ENCODE peak calls at places on chromosome 22, in four cellular contexts. One of them, this sample, is unnamed. For H3K36me3, the result is how much of the 10 kb centered on the place peaks cover.

GRCh38 chr22:32378703-32379272 is 21.1 kb downstream of the RFPL3 start:
- DNase-seq in kidney: no peak
- DNase-seq in heart left ventricle: no peak
- DNase-seq in CD8-positive, alpha-beta memory T cell: no peak
- DNase-seq in this sample: peak

GRCh38 chr22:50269573-50270301 is 443 bp downstream of the MAPK11 start:
- DNase-seq in heart left ventricle: peak
- DNase-seq in CD8-positive, alpha-beta memory T cell: no peak
- DNase-seq in kidney: no peak
- DNase-seq in this sample: no peak

GRCh38 chr22:34688825-34689224 is 377.1 kb upstream of the ISX start:
- DNase-seq in kidney: no peak
- DNase-seq in CD8-positive, alpha-beta memory T cell: no peak
- DNase-seq in heart left ventricle: no peak
- DNase-seq in this sample: no peak

GRCh38 chr22:18144105-18144504 is 5.9 kb upstream of the USP18 start:
- DNase-seq in kidney: no peak
- DNase-seq in CD8-positive, alpha-beta memory T cell: no peak
- DNase-seq in heart left ventricle: no peak
- DNase-seq in this sample: no peak

GRCh38 chr22:42688241-42688913 is 32.3 kb downstream of the A4GALT start:
- DNase-seq in kidney: peak
- DNase-seq in heart left ventricle: peak
- DNase-seq in CD8-positive, alpha-beta memory T cell: no peak
- DNase-seq in this sample: peak

GRCh38 chr22:33007485-33007884 is 50.7 kb downstream of the SYN3 start:
- DNase-seq in CD8-positive, alpha-beta memory T cell: no peak
- DNase-seq in heart left ventricle: no peak
- DNase-seq in kidney: no peak
- DNase-seq in this sample: no peak

GRCh38 chr22:32050678-32051515 is 7.8 kb downstream of the SLC5A1 start:
- DNase-seq in CD8-positive, alpha-beta memory T cell: peak
- DNase-seq in kidney: peak
- DNase-seq in heart left ventricle: no peak
- DNase-seq in this sample: no peak

GRCh38 chr22:22110548-22111266 is 128.1 kb upstream of the TOP3B start:
- DNase-seq in heart left ventricle: no peak
- DNase-seq in CD8-positive, alpha-beta memory T cell: no peak
- DNase-seq in kidney: peak
- DNase-seq in this sample: peak

GRCh38 chr22:30943368-30943767 is 25.2 kb downstream of the MORC2 start:
- DNase-seq in kidney: no peak
- DNase-seq in CD8-positive, alpha-beta memory T cell: peak
- DNase-seq in heart left ventricle: no peak
- DNase-seq in this sample: no peak

GRCh38 chr22:46618667-46619066 is 1.5 kb upstream of the GRAMD4 start:
- DNase-seq in heart left ventricle: peak
- DNase-seq in kidney: no peak
- DNase-seq in CD8-positive, alpha-beta memory T cell: no peak
- DNase-seq in this sample: no peak
- H3K4me3 ChIP-seq in heart left ventricle: no peak
- H3K4me3 ChIP-seq in kidney: no peak
- H3K4me3 ChIP-seq in CD8-positive, alpha-beta memory T cell: no peak
- H3K4me3 ChIP-seq in this sample: no peak

GRCh38 chr22:38741576-38741975 is 14.2 kb downstream of the SUN2 start:
- DNase-seq in heart left ventricle: no peak
- DNase-seq in kidney: no peak
- DNase-seq in CD8-positive, alpha-beta memory T cell: no peak
- DNase-seq in this sample: no peak

GRCh38 chr22:38740754-38741153 is 15.0 kb downstream of the SUN2 start:
- DNase-seq in kidney: no peak
- DNase-seq in CD8-positive, alpha-beta memory T cell: no peak
- DNase-seq in heart left ventricle: no peak
- DNase-seq in this sample: no peak

GRCh38 chr22:38741166-38741565 is 14.6 kb downstream of the SUN2 start:
- DNase-seq in heart left ventricle: no peak
- DNase-seq in CD8-positive, alpha-beta memory T cell: no peak
- DNase-seq in kidney: no peak
- DNase-seq in this sample: no peak

GRCh38 chr22:38739300-38740055 is 16.3 kb downstream of the SUN2 start:
- DNase-seq in kidney: peak
- DNase-seq in heart left ventricle: no peak
- DNase-seq in CD8-positive, alpha-beta memory T cell: no peak
- DNase-seq in this sample: no peak

GRCh38 chr22:38740116-38740723 is 15.6 kb downstream of the SUN2 start:
- DNase-seq in heart left ventricle: no peak
- DNase-seq in kidney: peak
- DNase-seq in CD8-positive, alpha-beta memory T cell: no peak
- DNase-seq in this sample: no peak
- H3K36me3 ChIP-seq in heart left ventricle: half or more
- H3K36me3 ChIP-seq in kidney: half or more
- H3K36me3 ChIP-seq in CD8-positive, alpha-beta memory T cell: half or more
- H3K36me3 ChIP-seq in this sample: under half

DNA sequence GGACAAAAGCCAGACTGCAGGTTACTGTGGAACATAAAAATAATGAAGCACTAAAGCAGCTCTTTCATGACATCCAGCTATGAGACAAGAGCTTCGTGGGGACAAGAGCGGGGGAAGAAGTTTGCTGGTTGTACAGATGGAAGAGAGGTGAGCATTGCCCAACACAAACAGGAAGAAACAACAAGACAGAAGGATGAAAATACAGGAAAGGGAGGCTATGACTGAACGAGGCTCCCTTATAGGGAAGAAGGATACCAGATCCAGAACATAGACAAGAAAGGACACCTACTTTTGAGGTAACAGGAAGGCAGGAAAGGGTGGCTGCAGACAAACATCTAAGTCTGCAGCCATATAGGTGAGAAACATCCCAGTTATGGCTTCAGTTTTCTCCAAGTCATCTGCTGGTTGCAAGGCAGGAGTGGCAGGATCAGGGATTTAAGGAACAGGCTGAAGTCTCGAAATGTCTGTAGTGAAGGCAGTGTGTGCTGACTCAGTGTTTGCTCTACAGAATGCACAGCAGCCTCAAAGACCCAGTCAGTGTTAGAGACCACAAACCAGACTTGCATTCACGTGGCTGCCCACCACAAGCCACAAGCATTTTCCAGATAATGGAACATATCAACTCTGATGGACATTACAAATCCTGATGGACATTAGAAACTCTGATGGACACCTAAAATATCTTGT is 1.9 kb downstream of the CLTCL1 start:
- DNase-seq in kidney: no peak
- DNase-seq in CD8-positive, alpha-beta memory T cell: no peak
- DNase-seq in heart left ventricle: no peak
- DNase-seq in this sample: no peak
- H3K4me3 ChIP-seq in kidney: no peak
- H3K4me3 ChIP-seq in CD8-positive, alpha-beta memory T cell: no peak
- H3K4me3 ChIP-seq in heart left ventricle: no peak
- H3K4me3 ChIP-seq in this sample: no peak

DNA sequence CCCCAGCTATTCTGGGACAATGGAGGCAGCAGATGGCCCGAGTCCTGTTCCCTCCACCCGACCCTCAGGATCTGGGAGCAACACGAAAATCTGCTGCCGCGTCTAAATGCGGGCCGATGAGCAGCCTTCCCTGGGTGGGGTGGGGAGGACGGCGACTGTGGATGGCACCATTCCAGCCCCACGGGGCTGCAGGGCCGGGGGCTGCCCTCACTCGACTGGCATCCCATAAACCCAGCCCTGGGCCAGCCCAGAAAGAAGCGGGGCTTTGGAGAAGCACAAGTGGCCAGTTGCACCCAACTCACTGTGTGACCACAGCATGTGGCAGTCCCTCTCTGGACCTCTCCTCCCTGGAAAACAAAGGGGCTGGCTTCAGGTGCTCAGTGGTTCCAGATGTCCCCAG is 18.6 kb downstream of the MFNG start:
- DNase-seq in CD8-positive, alpha-beta memory T cell: no peak
- DNase-seq in kidney: no peak
- DNase-seq in heart left ventricle: no peak
- DNase-seq in this sample: no peak
- H3K36me3 ChIP-seq in CD8-positive, alpha-beta memory T cell: under half
- H3K36me3 ChIP-seq in kidney: under half
- H3K36me3 ChIP-seq in heart left ventricle: under half
- H3K36me3 ChIP-seq in this sample: under half

GRCh38 chr22:23764931-23765881 is 2.4 kb downstream of the C22orf15 start:
- DNase-seq in heart left ventricle: no peak
- DNase-seq in kidney: no peak
- DNase-seq in CD8-positive, alpha-beta memory T cell: no peak
- DNase-seq in this sample: no peak
- H3K4me3 ChIP-seq in heart left ventricle: peak
- H3K4me3 ChIP-seq in kidney: peak
- H3K4me3 ChIP-seq in CD8-positive, alpha-beta memory T cell: no peak
- H3K4me3 ChIP-seq in this sample: no peak

This sample was measured in iPS DF 6.9.